ENCODE peak calls at places on chromosomes 2 and 18, in nine cellular contexts. Q is heart right ventricle, Y is GM04503, U is upper lobe of right lung, I is prostate gland, W is NCI-H1092, E is astrocyte, L is WERI-Rb-1, M is chondrocyte. G is an unnamed sample.
A peak's percentile ranks its signal among the peaks of the same experiment; 100 is the strongest.

GRCh38 chr2:15359716-15360531 is 201.2 kb downstream of the NBAS start:
- DNase-seq in L (no peak), U (no peak), W (no peak), Q (no peak), M (no peak), E (peak; percentile 84), I (no peak), Y (peak; percentile 50), G (no peak)

GRCh38 chr2:120760446-120761135 is 24.9 kb downstream of the GLI2 start:
- DNase-seq in W (no peak), I (no peak), E (no peak), M (peak; percentile 53), U (peak; percentile 57), L (no peak), Y (no peak), Q (no peak), G (peak; percentile 67)

GRCh38 chr2:71631411-71631931 is 178.1 kb downstream of the DYSF start:
- DNase-seq in I (no peak), Y (peak; percentile 13), L (no peak), W (no peak), E (peak; percentile 48), M (no peak), Q (no peak), U (no peak), G (no peak)

GRCh38 chr2:46648141-46648742 is 168.9 kb downstream of the TMEM247 start:
- DNase-seq in Q (no peak), M (no peak), Y (no peak), E (peak; percentile 33), I (peak; percentile 59), U (no peak), W (no peak), L (no peak), G (no peak)

GRCh38 chr2:102294802-102295489 is 16.4 kb upstream of the IL1RL1 start:
- DNase-seq in M (no peak), Y (no peak), E (peak; percentile 15), L (no peak), Q (no peak), W (no peak), I (no peak), U (no peak), G (no peak)

GRCh38 chr2:100397117-100397860 is 20.2 kb downstream of the CHST10 start:
- DNase-seq in W (no peak), Q (no peak), L (no peak), M (no peak), E (peak; percentile 9), Y (no peak), U (no peak), I (no peak), G (no peak)

GRCh38 chr2:36697424-36698066 is 1.0 kb downstream of the VIT start:
- DNase-seq in M (no peak), L (no peak), E (no peak), I (no peak), W (no peak), Y (no peak), Q (no peak), U (no peak), G (no peak)

GRCh38 chr2:162301151-162301804 is 17.2 kb downstream of the IFIH1 start:
- DNase-seq in U (no peak), Y (no peak), M (no peak), L (peak; percentile 34), W (peak; percentile 21), Q (peak; percentile 21), I (peak; percentile 19), E (peak; percentile 38), G (peak; percentile 30)

GRCh38 chr2:15721411-15722094 is 129.9 kb downstream of the DDX1 start:
- DNase-seq in Y (no peak), E (no peak), W (no peak), M (no peak), Q (no peak), I (no peak), U (no peak), L (no peak), G (no peak)

GRCh38 chr2:15638720-15639119 is 47.1 kb downstream of the DDX1 start:
- DNase-seq in Y (peak; percentile 51), U (no peak), M (no peak), L (no peak), W (no peak), I (no peak), Q (no peak), E (peak; percentile 61), G (no peak)

GRCh38 chr2:114786901-114787300 is 344.5 kb downstream of the DPP10 start:
- DNase-seq in E (no peak), W (no peak), I (no peak), Q (no peak), M (no peak), L (no peak), U (no peak), Y (no peak), G (no peak)

GRCh38 chr2:208783184-208783583 is 376.6 kb downstream of the PTH2R start:
- DNase-seq in W (peak; percentile 5), U (no peak), Y (no peak), I (no peak), Q (no peak), E (no peak), L (no peak), M (no peak), G (no peak)

GRCh38 chr2:135585586-135585985 is 54.3 kb downstream of the R3HDM1 start:
- DNase-seq in Y (no peak), W (no peak), E (no peak), Q (no peak), U (no peak), M (no peak), I (no peak), L (no peak), G (no peak)

GRCh38 chr2:80053522-80054338 is 250.8 kb downstream of the LRRTM1 start:
- DNase-seq in L (peak; percentile 62), W (peak; percentile 2), U (no peak), M (no peak), Y (no peak), E (no peak), Q (no peak), I (no peak), G (no peak)

GRCh38 chr2:184339966-184340365 is 258.4 kb upstream of the ZNF804A start:
- DNase-seq in I (no peak), U (no peak), L (no peak), Y (no peak), E (peak; percentile 25), Q (no peak), W (no peak), M (no peak), G (no peak)

GRCh38 chr2:235044501-235045271 is 92.9 kb downstream of the SH3BP4 start:
- DNase-seq in I (no peak), M (no peak), U (no peak), Q (no peak), L (no peak), E (no peak), Y (no peak), W (no peak), G (no peak)

GRCh38 chr2:221372156-221372870 is 199.8 kb downstream of the EPHA4 start:
- DNase-seq in Q (no peak), M (no peak), E (peak; percentile 18), Y (no peak), L (no peak), W (no peak), U (no peak), I (no peak), G (no peak)

GRCh38 chr2:98469862-98470544 is 25.3 kb downstream of the INPP4A start:
- DNase-seq in Y (no peak), U (no peak), W (no peak), I (no peak), Q (no peak), E (no peak), L (no peak), M (no peak), G (no peak)

GRCh38 chr2:148130571-148130970 is 109.7 kb downstream of the MBD5 start:
- DNase-seq in M (no peak), I (no peak), W (no peak), L (no peak), Y (no peak), E (peak; percentile 63), U (no peak), Q (no peak), G (no peak)

GRCh38 chr18:22848618-22849017 is 84.5 kb upstream of the RBBP8 start:
- DNase-seq in M (no peak), I (peak; percentile 53), U (no peak), Q (no peak), E (peak; percentile 88), W (no peak), Y (no peak), L (no peak), G (no peak)

G was measured in tibial nerve.